ENCODE peak calls at places on chromosome 19, in seven cellular contexts. J is dermis microvascular lymphatic vessel endothelial cell, G is osteoblast, I is brain microvascular endothelial cell, T is Calu3, Q is stomach, A is NCI-H345. V is an unnamed sample.

GRCh38 chr19:48480151-48480475 is 10.9 kb downstream of the CYTH2 start:
- DNase-seq in J (peak), G (peak), I (no peak), T (no peak), Q (peak), A (no peak), V (no peak)

GRCh38 chr19:5491565-5491964 is 36.3 kb downstream of the ZNRF4 start:
- DNase-seq in J (no peak), G (peak), I (no peak), T (no peak), Q (no peak), A (no peak), V (no peak)

GRCh38 chr19:7819337-7819736 is 10.7 kb upstream of the EVI5L start:
- DNase-seq in J (no peak), G (no peak), I (no peak), T (no peak), Q (no peak), A (no peak), V (no peak)

GRCh38 chr19:3507371-3508120 is 1.4 kb downstream of the FZR1 start:
- DNase-seq in J (peak), G (no peak), I (no peak), T (no peak), Q (peak), A (no peak), V (no peak)

GRCh38 chr19:14505488-14506239 is 9.7 kb upstream of the GIPC1 start:
- DNase-seq in J (peak), G (peak), I (peak), T (peak), Q (peak), A (peak), V (peak)

GRCh38 chr19:3556978-3557460 is 367 bp downstream of the MFSD12 start:
- DNase-seq in J (peak), G (peak), I (no peak), T (peak), Q (peak), A (peak), V (peak)

GRCh38 chr19:4780860-4781259 is 10.7 kb upstream of the FEM1A start:
- DNase-seq in J (no peak), G (no peak), I (no peak), T (no peak), Q (no peak), A (no peak), V (no peak)

GRCh38 chr19:6271251-6271650 is 8.5 kb downstream of the MLLT1 start:
- DNase-seq in J (peak), G (peak), I (no peak), T (no peak), Q (no peak), A (no peak), V (no peak)

GRCh38 chr19:48867119-48867921 is 1.1 kb downstream of the PLEKHA4 start:
- DNase-seq in J (no peak), G (peak), I (no peak), T (peak), Q (no peak), A (no peak), V (no peak)

GRCh38 chr19:4501005-4501591 is 17.2 kb downstream of the PLIN4 start:
- DNase-seq in J (no peak), G (peak), I (no peak), T (no peak), Q (no peak), A (no peak), V (no peak)

GRCh38 chr19:43841990-43842389 is 14.9 kb downstream of the ZNF283 start:
- DNase-seq in J (no peak), G (no peak), I (no peak), T (no peak), Q (no peak), A (no peak), V (no peak)

GRCh38 chr19:955803-956746 is 28.1 kb upstream of the WDR18 start:
- DNase-seq in J (no peak), G (no peak), I (no peak), T (peak), Q (no peak), A (no peak), V (peak)

GRCh38 chr19:18657590-18658365 is 20.9 kb downstream of the KLHL26 start:
- DNase-seq in J (peak), G (peak), I (peak), T (no peak), Q (no peak), A (peak), V (no peak)

GRCh38 chr19:1836458-1837221 is 11.6 kb downstream of the REXO1 start:
- DNase-seq in J (no peak), G (no peak), I (no peak), T (no peak), Q (no peak), A (no peak), V (no peak)

GRCh38 chr19:13996928-13997636 is 9.0 kb downstream of the RFX1 start:
- DNase-seq in J (no peak), G (peak), I (no peak), T (no peak), Q (no peak), A (no peak), V (no peak)

GRCh38 chr19:1154731-1155351 is 19.2 kb downstream of the SBNO2 start:
- DNase-seq in J (peak), G (peak), I (peak), T (peak), Q (peak), A (no peak), V (peak)

GRCh38 chr19:31223805-31224534 is 125.3 kb downstream of the TSHZ3 start:
- DNase-seq in J (no peak), G (peak), I (peak), T (no peak), Q (no peak), A (no peak), V (no peak)

GRCh38 chr19:49216076-49216475 is 58.5 kb downstream of the TRPM4 start:
- DNase-seq in J (no peak), G (peak), I (peak), T (no peak), Q (no peak), A (no peak), V (no peak)

GRCh38 chr19:17243854-17244617 is 1.7 kb downstream of the NR2F6 start:
- DNase-seq in J (no peak), G (peak), I (no peak), T (peak), Q (peak), A (no peak), V (peak)

GRCh38 chr19:42282036-42282762 is 13.1 kb downstream of the CIC start:
- DNase-seq in J (no peak), G (peak), I (no peak), T (no peak), Q (no peak), A (no peak), V (peak)

GRCh38 chr19:45404557-45405434 is at the start of gene PPP1R13L:
- DNase-seq in J (peak), G (peak), I (peak), T (peak), Q (peak), A (peak), V (peak)

GRCh38 chr19:12085074-12085818 is 20.7 kb downstream of the ZNF844 start:
- DNase-seq in J (no peak), G (no peak), I (no peak), T (no peak), Q (no peak), A (no peak), V (no peak)